ENCODE peak calls at places on chromosomes 12 and 14, in eight cellular contexts. U, H, J, C, V, D, L and G are unnamed samples.

GRCh38 chr14:101444116-101444515 is 117.2 kb upstream of the DIO3 start:
- DNase-seq in J (no peak), U (peak), D (peak), L (no peak), C (no peak), V (no peak), H (no peak), G (no peak)

GRCh38 chr14:92847220-92848148 is 53.4 kb downstream of the GOLGA5 start:
- DNase-seq in D (no peak), H (no peak), U (no peak), J (no peak), V (no peak), C (no peak), L (no peak), G (no peak)

GRCh38 chr12:4034926-4035325 is 161.7 kb upstream of the PARP11 start:
- DNase-seq in L (no peak), V (no peak), C (no peak), D (peak), U (peak), J (no peak), H (no peak), G (no peak)

GRCh38 chr12:50550530-50551223 is 45.9 kb downstream of the DIP2B start:
- DNase-seq in C (peak), U (peak), H (no peak), L (no peak), D (no peak), V (no peak), J (no peak), G (no peak)

GRCh38 chr14:82854131-82854530 is 1320.5 kb upstream of the SEL1L start:
- DNase-seq in L (peak), C (no peak), U (no peak), H (no peak), V (no peak), J (no peak), D (no peak), G (no peak)

GRCh38 chr12:126747530-126748149 is 1519.3 kb upstream of the TMEM132C start:
- DNase-seq in J (no peak), D (no peak), U (peak), C (peak), H (peak), V (peak), L (peak), G (no peak)

GRCh38 chr12:108896331-108896730 is 16.4 kb downstream of the DAO start:
- DNase-seq in H (no peak), J (no peak), C (no peak), U (no peak), V (no peak), L (no peak), D (no peak), G (no peak)

GRCh38 chr12:57272337-57273151 is 21.6 kb upstream of the STAC3 start:
- DNase-seq in V (no peak), D (no peak), H (peak), U (peak), L (no peak), J (no peak), C (peak), G (peak)

GRCh38 chr12:3520168-3520567 is 29.2 kb downstream of the PRMT8 start:
- DNase-seq in V (no peak), L (no peak), C (no peak), J (no peak), U (no peak), H (no peak), D (no peak), G (no peak)

GRCh38 chr14:88476375-88476774 is 78.4 kb downstream of the PTPN21 start:
- DNase-seq in L (no peak), V (no peak), D (no peak), H (no peak), J (peak), U (peak), C (no peak), G (no peak)

GRCh38 chr14:61992139-61992538 is 229.9 kb downstream of the SNAPC1 start:
- DNase-seq in V (no peak), C (no peak), U (no peak), L (no peak), D (no peak), H (no peak), J (no peak), G (no peak)

DNA sequence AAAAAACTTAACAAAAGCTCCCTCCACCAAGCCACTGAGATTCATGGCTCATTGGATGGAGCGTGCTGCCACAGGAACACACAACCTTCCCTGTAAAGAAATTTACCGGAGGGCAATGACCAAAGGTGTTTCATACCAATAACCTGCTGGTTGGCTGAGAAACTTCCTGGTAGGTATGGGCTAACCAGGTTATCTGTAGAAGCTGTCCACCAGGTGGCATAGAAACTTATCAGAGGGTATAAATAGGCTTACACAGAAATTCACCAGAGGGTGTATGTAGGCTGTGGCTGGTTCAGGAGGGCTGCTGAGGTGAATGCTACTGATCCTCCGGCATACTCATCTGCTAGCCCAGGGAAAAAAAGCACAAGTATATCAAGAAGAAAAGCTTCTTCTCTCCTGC is 27.1 kb upstream of the MTERF2 start:
- DNase-seq in H (no peak), L (peak), V (no peak), C (no peak), U (no peak), J (no peak), D (no peak), G (no peak)
- TF ChIP-seq CTCF in H (peak), L (peak), V (no peak), C (no peak), U (no peak), J (peak), D (no peak), G (no peak)

GRCh38 chr12:41264281-41264680 is 76.2 kb downstream of the PDZRN4 start:
- DNase-seq in J (no peak), L (peak), C (peak), U (peak), V (peak), H (peak), D (peak), G (no peak)
- TF ChIP-seq CTCF in J (peak), L (no peak), C (peak), U (peak), V (peak), H (peak), D (no peak), G (peak)

DNA sequence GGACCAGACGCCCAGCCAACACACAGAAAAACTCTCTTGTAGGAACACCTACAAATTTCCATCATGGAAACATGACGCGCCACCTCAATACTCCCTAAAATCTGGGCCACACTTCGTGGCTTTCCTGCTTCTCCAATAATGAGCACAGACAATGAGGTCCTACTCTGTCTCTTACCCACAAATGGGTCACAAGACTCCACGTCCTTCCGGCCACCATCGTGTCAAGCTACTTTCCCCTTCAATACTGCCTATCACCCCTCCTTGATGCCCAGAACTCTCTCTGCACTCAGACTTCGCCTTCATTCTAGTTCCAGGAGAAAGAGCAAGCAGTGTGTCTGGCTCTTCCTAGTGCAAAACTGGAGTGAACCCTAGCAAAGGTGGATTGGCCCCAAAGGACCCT is 28.1 kb downstream of the SBNO1 start:
- DNase-seq in J (no peak), L (no peak), V (no peak), C (no peak), U (no peak), D (no peak), H (no peak), G (no peak)
- TF ChIP-seq CTCF in J (no peak), L (no peak), V (no peak), C (no peak), U (no peak), D (no peak), H (no peak), G (no peak)

GRCh38 chr12:128727461-128727860 is 96.3 kb downstream of the SLC15A4 start:
- DNase-seq in H (no peak), V (no peak), U (no peak), D (no peak), C (no peak), L (no peak), J (peak), G (no peak)
- TF ChIP-seq CTCF in H (no peak), V (no peak), U (no peak), D (no peak), C (no peak), L (no peak), J (no peak), G (no peak)

GRCh38 chr12:15443050-15443449 is 120.7 kb downstream of the PTPRO start:
- DNase-seq in V (no peak), L (no peak), C (no peak), J (no peak), H (no peak), D (no peak), U (no peak), G (no peak)

GRCh38 chr12:15444523-15444922 is 122.2 kb downstream of the PTPRO start:
- DNase-seq in U (no peak), J (no peak), H (no peak), L (no peak), D (no peak), V (no peak), C (no peak), G (no peak)

GRCh38 chr12:15443611-15444010 is 121.3 kb downstream of the PTPRO start:
- DNase-seq in U (peak), C (no peak), D (no peak), J (no peak), L (no peak), V (no peak), H (no peak), G (no peak)

DNA sequence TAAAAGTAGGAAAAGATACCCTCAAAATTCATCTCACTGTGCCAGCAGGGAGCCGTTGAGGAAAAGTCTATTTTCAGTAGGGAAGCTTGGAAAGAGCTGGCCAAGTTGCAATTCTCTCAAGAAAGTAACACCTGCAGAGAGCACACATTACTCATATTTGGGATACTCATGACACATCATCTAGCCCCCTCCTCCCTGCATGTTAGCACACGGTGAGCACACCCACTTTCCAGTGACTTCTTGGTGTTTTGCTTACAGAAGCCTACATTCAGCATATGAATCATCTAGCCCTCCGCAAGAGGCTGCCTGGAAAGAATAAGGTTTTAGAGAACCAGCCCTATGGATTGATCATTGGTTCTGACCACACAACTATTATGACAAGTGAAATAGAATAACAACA is 124.5 kb downstream of the PTPRO start:
- DNase-seq in C (no peak), H (peak), U (peak), V (no peak), J (no peak), D (peak), L (no peak), G (no peak)
- TF ChIP-seq CTCF in C (no peak), H (no peak), U (no peak), V (no peak), J (no peak), D (no peak), L (no peak), G (no peak)